ENCODE peak calls at places on chromosomes 3 and 15, in five cellular contexts. O is K562, P is SK-N-SH, K is HepG2, C is GM12878. Y is an unnamed sample.

GRCh38 chr15:67836477-67836876 is 3.4 kb downstream of the RNU6-1 start:
- DNase-seq in C (no peak), P (peak), O (peak), K (no peak), Y (no peak)

GRCh38 chr15:36658321-36658720 is 78.9 kb downstream of the CDIN1 start:
- DNase-seq in K (no peak), O (no peak), C (no peak), P (no peak), Y (no peak)

GRCh38 chr15:70056091-70056680 is 41.5 kb downstream of the TLE3 start:
- DNase-seq in P (no peak), C (no peak), O (no peak), K (no peak), Y (no peak)

GRCh38 chr15:78988361-78988911 is 43.6 kb upstream of the CTSH start:
- DNase-seq in O (no peak), P (no peak), C (peak), K (peak), Y (no peak)

GRCh38 chr3:196108075-196108743 is 26.3 kb upstream of the TFRC start:
- DNase-seq in K (no peak), O (peak), P (no peak), C (no peak), Y (no peak)

GRCh38 chr3:89372456-89372855 is 265.0 kb downstream of the EPHA3 start:
- DNase-seq in O (no peak), C (no peak), K (no peak), P (no peak), Y (no peak)

GRCh38 chr15:69727257-69727924 is 274.8 kb downstream of the RPLP1 start:
- DNase-seq in K (no peak), P (no peak), O (no peak), C (no peak), Y (no peak)

GRCh38 chr3:10599444-10599843 is 94.1 kb upstream of the ATP2B2 start:
- DNase-seq in P (no peak), C (no peak), K (peak), O (no peak), Y (no peak)

GRCh38 chr3:48716508-48716981 is 476 bp downstream of the IP6K2 start:
- DNase-seq in K (no peak), P (peak), C (no peak), O (peak), Y (no peak)

GRCh38 chr15:74038707-74039655 is 43.4 kb downstream of the GOLGA6A start:
- DNase-seq in C (no peak), O (peak), P (no peak), K (no peak), Y (no peak)

GRCh38 chr3:129529436-129530210 is 1.2 kb downstream of the RHO start:
- DNase-seq in O (no peak), C (no peak), K (no peak), P (no peak), Y (no peak)

GRCh38 chr15:55819397-55820034 is 76.6 kb upstream of the PRTG start:
- DNase-seq in K (no peak), P (no peak), O (no peak), C (no peak), Y (no peak)

GRCh38 chr3:70821602-70822001 is 509.2 kb upstream of the MDFIC2 start:
- DNase-seq in C (no peak), P (no peak), O (no peak), K (no peak), Y (no peak)

GRCh38 chr3:17207019-17207418 is 322.3 kb downstream of the PLCL2 start:
- DNase-seq in C (no peak), O (no peak), P (no peak), K (no peak), Y (no peak)

GRCh38 chr3:197576838-197577237 is 21.1 kb upstream of the BDH1 start:
- DNase-seq in K (no peak), P (no peak), O (no peak), C (no peak), Y (no peak)

GRCh38 chr15:59538494-59538893 is 73.1 kb upstream of the GCNT3 start:
- DNase-seq in O (no peak), C (no peak), P (no peak), K (no peak), Y (no peak)

GRCh38 chr3:107690522-107691138 is 167.9 kb downstream of the BBX start:
- DNase-seq in O (peak), K (peak), P (peak), C (no peak), Y (no peak)

GRCh38 chr15:57003418-57003817 is 85.0 kb downstream of the TCF12 start:
- DNase-seq in O (no peak), C (no peak), P (no peak), K (no peak), Y (no peak)

GRCh38 chr15:56719021-56719612 is 14.2 kb downstream of the ZNF280D start:
- DNase-seq in C (no peak), O (no peak), P (no peak), K (no peak), Y (no peak)

GRCh38 chr15:78455749-78456148 is 17.7 kb downstream of the IREB2 start:
- DNase-seq in K (no peak), P (no peak), O (no peak), C (no peak), Y (peak)

GRCh38 chr15:101453123-101454120 is 36.1 kb downstream of the PCSK6 start:
- DNase-seq in O (no peak), P (no peak), K (peak), C (no peak), Y (no peak)

GRCh38 chr15:34354286-34354685 is 11.2 kb downstream of the NUTM1 start:
- DNase-seq in C (no peak), K (no peak), P (no peak), O (no peak), Y (no peak)

GRCh38 chr15:48796930-48797329 is 13.9 kb downstream of the CEP152 start:
- DNase-seq in K (no peak), O (no peak), P (no peak), C (peak), Y (no peak)

GRCh38 chr3:134623615-134624245 is 27.1 kb downstream of the KY start:
- DNase-seq in O (no peak), K (no peak), C (no peak), P (no peak), Y (no peak)

GRCh38 chr3:58198804-58199203 is 12.0 kb downstream of the DNASE1L3 start:
- DNase-seq in O (no peak), C (no peak), K (no peak), P (no peak), Y (no peak)

GRCh38 chr3:176041812-176042211 is 1155.5 kb downstream of the TBL1XR1 start:
- DNase-seq in C (no peak), O (no peak), K (no peak), P (no peak), Y (no peak)

GRCh38 chr3:137568880-137569279 is 195.2 kb upstream of the SOX14 start:
- DNase-seq in C (no peak), O (no peak), K (no peak), P (no peak), Y (no peak)

GRCh38 chr3:137572931-137573330 is 191.2 kb upstream of the SOX14 start:
- DNase-seq in P (no peak), O (no peak), K (no peak), C (no peak), Y (no peak)
- TF ChIP-seq FOXM1 in P (no peak), O (no peak), K (no peak), C (no peak), Y (no peak)

DNA sequence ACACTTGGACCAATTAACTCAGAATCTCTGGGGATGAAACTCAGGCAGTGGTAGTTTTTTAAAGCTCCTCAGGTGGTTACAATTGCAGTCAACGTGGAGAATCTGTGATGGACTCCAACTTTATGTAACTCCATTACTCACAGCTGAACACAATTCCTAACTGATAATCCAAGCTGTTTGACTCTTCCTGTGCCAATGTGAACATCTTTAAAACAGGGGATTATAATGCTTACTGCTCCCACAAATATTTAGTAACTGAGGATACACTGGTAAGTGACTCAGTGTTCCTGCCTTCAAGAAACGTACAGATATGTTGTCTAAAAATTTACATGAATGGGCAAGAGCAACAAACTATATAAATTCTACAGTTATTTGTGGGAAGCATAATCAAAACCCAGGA is 85.6 kb downstream of the OSBPL10 start:
- DNase-seq in K (no peak), C (no peak), P (no peak), O (no peak), Y (no peak)
- TF ChIP-seq FOXM1 in K (no peak), C (no peak), P (no peak), O (no peak), Y (no peak)

GRCh38 chr3:12187448-12188327 is 29.0 kb upstream of the TIMP4 start:
- DNase-seq in K (no peak), O (no peak), C (peak), P (no peak), Y (no peak)

GRCh38 chr3:12186046-12186445 is 27.3 kb upstream of the TIMP4 start:
- DNase-seq in P (no peak), K (no peak), O (no peak), C (no peak), Y (no peak)

GRCh38 chr3:12188328-12188648 is 29.6 kb upstream of the TIMP4 start:
- DNase-seq in C (no peak), K (no peak), P (no peak), O (no peak), Y (no peak)

GRCh38 chr3:12185172-12185710 is 26.5 kb upstream of the TIMP4 start:
- DNase-seq in O (no peak), K (no peak), P (no peak), C (no peak), Y (no peak)

DNA sequence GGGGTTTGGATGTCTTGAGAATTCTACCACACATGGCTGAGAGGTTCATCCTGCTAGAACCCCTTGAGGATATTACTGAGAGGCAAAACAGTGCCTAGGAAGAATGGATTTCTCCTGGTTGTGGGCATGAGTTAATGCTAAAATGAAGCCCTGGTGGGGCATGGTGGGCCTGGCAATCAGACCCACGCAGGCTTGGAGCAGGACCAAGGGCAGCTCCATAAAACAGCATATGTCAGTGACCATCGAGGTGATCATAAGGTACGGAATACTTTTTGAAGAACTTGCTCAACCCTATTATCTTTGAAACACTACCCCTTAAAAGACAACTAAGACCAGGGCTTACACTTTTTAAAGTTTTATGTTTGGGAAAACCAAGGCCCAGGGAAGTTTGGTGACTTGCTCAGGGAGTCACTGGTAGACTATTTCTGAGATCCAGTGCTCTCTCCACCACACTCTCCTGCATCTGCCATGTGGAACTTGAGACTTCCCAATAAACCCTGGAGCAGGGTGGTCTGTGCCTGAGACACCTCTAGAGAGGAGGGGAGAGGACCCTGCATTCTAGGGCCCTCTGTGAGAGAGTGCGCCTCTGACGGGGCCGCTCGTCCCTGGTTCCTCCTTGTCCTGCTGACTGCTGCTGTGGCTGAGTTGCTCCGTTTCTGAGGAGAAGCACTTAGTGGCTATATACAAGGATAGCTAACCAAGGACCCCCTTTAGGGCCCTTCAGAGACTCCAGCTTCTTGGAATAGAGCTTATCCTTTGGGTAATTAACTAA is 28.0 kb upstream of the TIMP4 start:
- DNase-seq in C (no peak), O (no peak), K (no peak), P (no peak), Y (no peak)
- TF ChIP-seq FOXM1 in C (no peak), O (no peak), K (no peak), P (no peak), Y (no peak)

DNA sequence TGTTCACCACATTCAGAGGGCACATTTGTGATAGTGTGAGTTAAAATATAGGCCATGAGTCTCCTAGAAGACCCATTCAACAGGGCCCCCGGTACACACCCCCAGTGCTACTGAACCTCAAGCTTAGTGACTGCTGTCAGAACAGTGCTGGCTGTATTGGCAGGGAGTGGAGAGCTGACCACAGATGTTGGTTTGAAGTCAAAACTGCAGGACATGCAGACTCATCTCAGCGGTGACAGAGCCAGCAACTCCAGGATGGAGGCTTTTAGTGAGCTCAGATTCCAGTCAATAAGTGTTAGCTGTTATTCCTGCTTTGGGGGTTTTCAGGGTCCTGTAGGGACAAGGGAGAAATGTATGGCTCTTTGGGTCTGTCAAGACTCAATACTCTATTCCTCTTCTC is 29.1 kb downstream of the PRR20G start:
- DNase-seq in P (no peak), O (no peak), K (no peak), C (no peak), Y (no peak)
- TF ChIP-seq FOXM1 in P (no peak), O (no peak), K (no peak), C (no peak), Y (no peak)

GRCh38 chr15:88187195-88187594 is 69.3 kb downstream of the NTRK3 start:
- DNase-seq in K (no peak), O (no peak), P (no peak), C (no peak), Y (no peak)
- TF ChIP-seq FOXM1 in K (no peak), O (no peak), P (no peak), C (no peak), Y (no peak)